ENCODE peak calls at places on chromosomes 12 and 14, in eight cellular contexts. C, J, F, D, E, H, T and M are unnamed samples.

GRCh38 chr12:74349925-74350324 is 187.7 kb upstream of the ATXN7L3B start:
- DNase-seq in D (no peak), H (no peak), F (no peak), C (no peak), T (no peak), E (peak; percentile 53), J (no peak), M (no peak)

GRCh38 chr14:80468331-80469122 is 257.2 kb upstream of the DIO2 start:
- DNase-seq in D (no peak), C (no peak), E (peak; percentile 29), F (no peak), T (no peak), J (peak; percentile 50), H (no peak), M (no peak)

GRCh38 chr14:34981743-34982420 is 910 bp upstream of the SRP54 start:
- DNase-seq in C (peak; percentile 49), J (no peak), F (no peak), D (peak; percentile 22), E (no peak), H (peak; percentile 34), T (peak; percentile 66), M (peak; percentile 39)

GRCh38 chr12:116140559-116140958 is 136.9 kb downstream of the MED13L start:
- DNase-seq in J (no peak), H (no peak), E (no peak), D (no peak), C (no peak), T (no peak), F (no peak), M (no peak)

GRCh38 chr12:54993181-54993835 is 8.7 kb upstream of the TESPA1 start:
- DNase-seq in F (no peak), C (peak; percentile 81), E (peak; percentile 58), T (peak; percentile 70), J (peak; percentile 52), D (peak; percentile 51), H (peak; percentile 23), M (peak; percentile 67)

GRCh38 chr12:26629864-26630263 is 203.1 kb downstream of the ITPR2 start:
- DNase-seq in C (peak; percentile 41), F (no peak), T (no peak), E (peak; percentile 63), D (no peak), J (no peak), H (no peak), M (no peak)

GRCh38 chr12:67681145-67681778 is 32.7 kb downstream of the DYRK2 start:
- DNase-seq in J (no peak), C (peak; percentile 84), T (no peak), H (no peak), E (peak; percentile 95), D (peak; percentile 34), F (no peak), M (peak; percentile 75)

GRCh38 chr12:27631813-27632491 is 64.3 kb upstream of the REP15 start:
- DNase-seq in T (no peak), E (no peak), C (no peak), F (no peak), J (no peak), H (no peak), D (no peak), M (no peak)

GRCh38 chr12:31928246-31929139 is 30.7 kb upstream of the RESF1 start:
- DNase-seq in F (no peak), D (no peak), E (no peak), C (no peak), T (peak; percentile 63), J (no peak), H (no peak), M (peak; percentile 16)

GRCh38 chr12:59626382-59626781 is 30.6 kb downstream of the SLC16A7 start:
- DNase-seq in C (peak; percentile 94), F (no peak), E (no peak), D (no peak), J (peak; percentile 44), T (no peak), H (no peak), M (peak; percentile 82)

GRCh38 chr12:22924391-22924790 is 299.4 kb downstream of the ETNK1 start:
- DNase-seq in C (no peak), H (no peak), T (no peak), F (no peak), J (no peak), D (no peak), E (no peak), M (no peak)

GRCh38 chr14:23929822-23930294 is 23.7 kb upstream of the DHRS4 start:
- DNase-seq in E (peak; percentile 68), D (peak; percentile 80), J (peak; percentile 13), F (no peak), H (peak; percentile 80), T (peak; percentile 79), C (peak; percentile 86), M (peak; percentile 72)

GRCh38 chr12:116708826-116709756 is 28.8 kb downstream of the SPRING1 start:
- DNase-seq in J (peak; percentile 46), H (peak; percentile 56), E (peak; percentile 49), F (peak; percentile 63), D (peak; percentile 40), T (peak; percentile 43), C (peak; percentile 86), M (peak; percentile 54)

GRCh38 chr12:57135939-57136338 is 7.7 kb downstream of the LRP1 start:
- DNase-seq in C (no peak), D (no peak), H (peak; percentile 84), E (peak; percentile 50), F (peak; percentile 60), T (no peak), J (no peak), M (no peak)

GRCh38 chr14:52052289-52052943 is 16.4 kb downstream of the NID2 start:
- DNase-seq in T (no peak), D (peak; percentile 44), E (no peak), J (no peak), H (no peak), F (no peak), C (no peak), M (peak; percentile 54)

GRCh38 chr12:40566246-40566645 is 126.0 kb upstream of the CNTN1 start:
- DNase-seq in C (no peak), T (no peak), H (no peak), D (no peak), J (no peak), E (no peak), F (no peak), M (no peak)

GRCh38 chr14:72177246-72177645 is 245.0 kb downstream of the RGS6 start:
- DNase-seq in T (no peak), C (no peak), D (no peak), J (no peak), F (no peak), E (no peak), H (no peak), M (no peak)

GRCh38 chr14:64502476-64503183 is 1.0 kb downstream of the ZBTB25 start:
- DNase-seq in T (peak; percentile 46), F (no peak), J (no peak), H (no peak), D (no peak), C (peak; percentile 43), E (no peak), M (peak; percentile 85)

GRCh38 chr12:55906056-55906455 is 21.6 kb downstream of the PYM1 start:
- DNase-seq in D (no peak), T (no peak), C (peak; percentile 64), F (no peak), E (peak; percentile 37), J (no peak), H (no peak), M (peak; percentile 68)

GRCh38 chr14:62179367-62180018 is 417.3 kb downstream of the SNAPC1 start:
- DNase-seq in D (no peak), C (peak; percentile 84), H (no peak), E (peak; percentile 82), J (peak; percentile 52), T (peak; percentile 70), F (peak; percentile 26), M (peak; percentile 88)

GRCh38 chr12:97324471-97324870 is 138.1 kb upstream of the RMST start:
- DNase-seq in T (no peak), E (no peak), F (no peak), H (no peak), C (no peak), J (no peak), D (no peak), M (no peak)

GRCh38 chr12:52798003-52798670 is 2.2 kb upstream of the KRT3 start:
- DNase-seq in T (no peak), H (no peak), C (peak; percentile 86), E (peak; percentile 14), J (no peak), D (no peak), F (no peak), M (peak; percentile 58)

DNA sequence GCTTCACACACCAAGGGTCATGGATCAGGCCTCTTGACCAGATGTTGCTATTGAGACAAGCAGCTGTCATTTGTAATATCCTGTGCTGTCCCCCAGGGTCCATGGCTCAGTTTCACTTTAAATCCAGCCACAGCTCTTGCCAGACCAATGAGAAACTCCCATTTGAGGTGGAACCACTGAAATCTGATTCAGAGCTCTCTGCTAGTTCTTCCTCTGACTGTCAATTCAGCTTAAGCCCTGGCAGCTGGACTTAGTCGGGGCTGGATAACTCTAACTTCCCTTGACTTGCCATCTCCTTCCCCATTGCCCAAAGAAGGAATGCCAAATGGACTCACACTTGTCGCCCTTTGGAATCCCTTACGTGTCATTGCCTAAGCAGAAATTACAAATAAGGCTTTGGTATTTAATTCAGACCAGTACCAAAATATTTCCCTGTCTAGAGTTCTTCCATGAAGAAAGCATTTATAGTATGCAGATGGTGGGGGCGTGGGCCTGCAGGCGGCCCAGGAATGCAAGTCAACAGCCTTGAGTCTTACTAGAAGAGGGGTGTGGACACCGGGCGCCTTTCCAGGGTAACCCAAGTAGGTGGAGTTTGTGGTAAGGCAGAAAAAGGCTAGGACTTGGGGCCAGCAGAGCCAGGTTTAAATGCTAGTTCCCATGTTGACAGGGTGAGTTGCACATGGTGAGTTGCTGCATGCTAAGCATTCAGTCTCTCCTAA is 96.9 kb upstream of the TMPO start:
- DNase-seq in C (peak; percentile 92), J (no peak), H (peak; percentile 78), D (peak; percentile 90), T (peak; percentile 67), E (peak; percentile 97), F (peak; percentile 60), M (peak; percentile 96)
- H3K4me3 ChIP-seq in C (peak overlapping the region; percentile 5), J (no peak overlapping the region), H (no peak overlapping the region), D (no peak overlapping the region), T (no peak overlapping the region), E (no peak overlapping the region), F (no peak overlapping the region), M (peak overlapping the region; percentile 13)

DNA sequence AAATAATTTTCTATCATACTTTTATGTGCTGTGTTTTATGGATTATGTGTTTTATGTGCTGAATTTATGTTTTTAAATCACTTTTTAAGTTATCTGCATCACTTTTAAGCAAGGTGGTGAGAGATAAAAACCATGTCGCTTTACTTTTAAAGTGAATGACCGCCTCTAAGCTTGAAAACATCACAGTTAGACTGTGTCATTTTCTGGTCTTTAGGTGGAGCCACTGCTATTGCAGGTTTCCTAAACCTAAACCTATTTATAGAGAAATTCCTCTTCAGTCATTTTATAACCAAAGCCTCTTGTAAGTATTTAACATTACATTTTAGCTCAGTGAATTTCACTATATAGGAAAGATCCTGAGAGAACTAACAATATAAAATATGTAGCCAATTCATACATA is 21.0 kb upstream of the MDM2 start:
- DNase-seq in C (no peak), T (peak; percentile 29), H (no peak), D (no peak), E (peak; percentile 46), J (no peak), F (no peak), M (no peak)
- TF ChIP-seq CTCF in C (peak; percentile 32), T (peak; percentile 8), H (no peak), D (no peak), E (peak; percentile 33), J (peak; percentile 46), F (no peak), M (no peak)

GRCh38 chr12:29582156-29582555 is 84.7 kb upstream of the OVCH1 start:
- DNase-seq in F (no peak), T (no peak), D (no peak), J (no peak), C (no peak), E (no peak), H (no peak), M (no peak)
- H3K4me3 ChIP-seq in F (no peak overlapping the region), T (no peak overlapping the region), D (no peak overlapping the region), J (no peak overlapping the region), C (peak overlapping the region; percentile 47), E (no peak overlapping the region), H (no peak overlapping the region), M (no peak overlapping the region)

GRCh38 chr14:104873380-104874055 is 8.4 kb downstream of the CEP170B start:
- DNase-seq in C (no peak), J (no peak), T (no peak), H (no peak), F (peak; percentile 79), D (no peak), E (no peak), M (no peak)
- TF ChIP-seq CTCF in C (no peak), J (no peak), T (no peak), H (no peak), F (no peak), D (no peak), E (no peak), M (no peak)